ENCODE peak calls at places on chromosome 20, in five cellular contexts. F is CD8-positive, alpha-beta T cell; J is WERI-Rb-1; S is effector memory CD4-positive, alpha-beta T cell; V is AG04450. Z is an unnamed sample.

GRCh38 chr20:41249371-41249770 is 68.2 kb downstream of the ZHX3 start:
- DNase-seq in F (no peak), J (no peak), S (no peak), V (peak), Z (peak)

GRCh38 chr20:16215056-16215455 is 358.2 kb downstream of the KIF16B start:
- DNase-seq in F (no peak), J (no peak), S (no peak), V (no peak), Z (no peak)

GRCh38 chr20:17533396-17533795 is 2.2 kb upstream of the BFSP1 start:
- DNase-seq in F (no peak), J (peak), S (no peak), V (no peak), Z (peak)

GRCh38 chr20:5559937-5560336 is 190.3 kb upstream of the SHLD1 start:
- DNase-seq in F (no peak), J (no peak), S (no peak), V (no peak), Z (no peak)

GRCh38 chr20:61014486-61014885 is 237.6 kb upstream of the CDH4 start:
- DNase-seq in F (no peak), J (no peak), S (no peak), V (no peak), Z (no peak)

GRCh38 chr20:35883778-35884540 is 70.3 kb downstream of the SCAND1 start:
- DNase-seq in F (peak), J (peak), S (peak), V (peak), Z (peak)

GRCh38 chr20:51902933-51903332 is 100.6 kb upstream of the SALL4 start:
- DNase-seq in F (no peak), J (no peak), S (no peak), V (no peak), Z (no peak)

GRCh38 chr20:50098259-50098658 is 14.7 kb downstream of the UBE2V1 start:
- DNase-seq in F (no peak), J (no peak), S (no peak), V (no peak), Z (no peak)

GRCh38 chr20:41055679-41056078 is 27.1 kb downstream of the TOP1 start:
- DNase-seq in F (no peak), J (no peak), S (no peak), V (no peak), Z (no peak)

GRCh38 chr20:24487240-24487639 is 17.8 kb downstream of the SYNDIG1 start:
- DNase-seq in F (no peak), J (no peak), S (no peak), V (no peak), Z (no peak)

GRCh38 chr20:4944518-4944917 is 56.8 kb downstream of the SLC23A2 start:
- DNase-seq in F (no peak), J (peak), S (no peak), V (no peak), Z (peak)

GRCh38 chr20:652611-653109 is 340 bp downstream of the SRXN1 start:
- DNase-seq in F (no peak), J (peak), S (no peak), V (peak), Z (peak)

GRCh38 chr20:58993332-58994248 is 12.5 kb downstream of the NELFCD start:
- DNase-seq in F (no peak), J (no peak), S (no peak), V (no peak), Z (no peak)

GRCh38 chr20:38855356-38855755 is 49.9 kb downstream of the PPP1R16B start:
- DNase-seq in F (no peak), J (no peak), S (no peak), V (no peak), Z (peak)

GRCh38 chr20:51463560-51463959 is 79.0 kb downstream of the NFATC2 start:
- DNase-seq in F (no peak), J (no peak), S (no peak), V (no peak), Z (no peak)

GRCh38 chr20:22453244-22454080 is 130.9 kb downstream of the FOXA2 start:
- DNase-seq in F (no peak), J (no peak), S (no peak), V (no peak), Z (no peak)

GRCh38 chr20:9927224-9927623 is 88.3 kb upstream of the PAK5 start:
- DNase-seq in F (no peak), J (no peak), S (no peak), V (no peak), Z (no peak)

GRCh38 chr20:63055575-63056235 is 48.9 kb upstream of the BHLHE23 start:
- DNase-seq in F (no peak), J (no peak), S (no peak), V (no peak), Z (no peak)

GRCh38 chr20:25318471-25319240 is 70.8 kb downstream of the PYGB start:
- DNase-seq in F (no peak), J (no peak), S (no peak), V (no peak), Z (no peak)

GRCh38 chr20:36439040-36439730 is 102.1 kb upstream of the MYL9 start:
- DNase-seq in F (peak), J (peak), S (peak), V (no peak), Z (peak)

GRCh38 chr20:19376451-19376971 is 164.1 kb downstream of the SLC24A3 start:
- DNase-seq in F (no peak), J (no peak), S (no peak), V (no peak), Z (no peak)

GRCh38 chr20:18527836-18528235 is 20.1 kb downstream of the SEC23B start:
- DNase-seq in F (no peak), J (no peak), S (no peak), V (no peak), Z (peak)

GRCh38 chr20:62623488-62624324 is 18.6 kb upstream of the SLCO4A1 start:
- DNase-seq in F (peak), J (peak), S (peak), V (peak), Z (peak)

GRCh38 chr20:45752747-45753146 is 30.6 kb downstream of the SPINT4 start:
- DNase-seq in F (no peak), J (no peak), S (no peak), V (no peak), Z (no peak)

GRCh38 chr20:63310265-63310971 is 17.4 kb downstream of the COL20A1 start:
- DNase-seq in F (no peak), J (no peak), S (no peak), V (no peak), Z (no peak)

GRCh38 chr20:38764563-38765355 is 16.5 kb downstream of the ACTR5 start:
- DNase-seq in F (no peak), J (no peak), S (no peak), V (peak), Z (peak)

GRCh38 chr20:9837634-9838033 is 1.2 kb downstream of the PAK5 start:
- DNase-seq in F (no peak), J (no peak), S (no peak), V (no peak), Z (peak)

GRCh38 chr20:21173496-21174025 is 47.7 kb downstream of the KIZ start:
- DNase-seq in F (no peak), J (no peak), S (no peak), V (no peak), Z (peak)

GRCh38 chr20:36199293-36200257 is 36.7 kb upstream of the AAR2 start:
- DNase-seq in F (peak), J (peak), S (peak), V (peak), Z (peak)

GRCh38 chr20:51346686-51347485 is 195.6 kb downstream of the NFATC2 start:
- DNase-seq in F (no peak), J (no peak), S (no peak), V (no peak), Z (peak)

DNA sequence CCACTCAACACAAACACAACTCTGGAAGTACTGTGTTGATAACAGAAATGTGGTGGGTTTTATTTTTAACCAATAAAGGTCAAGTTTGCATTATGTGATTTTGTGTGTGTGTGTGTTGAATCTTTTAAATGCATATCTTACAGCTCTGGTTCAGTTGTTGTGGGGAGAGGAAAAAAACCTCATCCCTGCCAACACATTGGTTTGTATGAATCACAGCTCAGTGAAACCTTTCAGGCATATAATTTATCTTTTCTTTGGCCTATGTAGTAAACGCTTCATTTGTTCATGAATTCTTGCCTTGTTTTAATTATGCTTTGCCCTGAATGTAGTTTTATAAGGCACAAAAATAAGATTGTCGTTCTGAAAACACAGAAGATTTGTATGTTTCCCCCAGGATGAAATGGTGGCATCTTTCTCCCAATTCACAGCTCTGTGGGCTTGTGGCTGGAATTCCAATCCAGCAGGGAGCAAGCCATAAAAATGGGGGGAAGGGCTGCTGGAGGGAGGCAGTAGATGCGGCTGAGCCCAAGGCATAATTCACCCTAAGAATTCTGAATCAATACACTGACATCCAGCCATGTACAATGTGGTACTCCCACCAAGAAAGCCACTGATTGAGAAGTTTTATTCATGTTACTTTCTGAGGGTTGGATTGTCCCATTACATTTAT is 45.1 kb downstream of the BCAS1 start:
- DNase-seq in F (no peak), J (no peak), S (no peak), V (no peak), Z (peak)
- H3K4me3 ChIP-seq in F (no peak), J (no peak), S (no peak), V (no peak), Z (no peak)

DNA sequence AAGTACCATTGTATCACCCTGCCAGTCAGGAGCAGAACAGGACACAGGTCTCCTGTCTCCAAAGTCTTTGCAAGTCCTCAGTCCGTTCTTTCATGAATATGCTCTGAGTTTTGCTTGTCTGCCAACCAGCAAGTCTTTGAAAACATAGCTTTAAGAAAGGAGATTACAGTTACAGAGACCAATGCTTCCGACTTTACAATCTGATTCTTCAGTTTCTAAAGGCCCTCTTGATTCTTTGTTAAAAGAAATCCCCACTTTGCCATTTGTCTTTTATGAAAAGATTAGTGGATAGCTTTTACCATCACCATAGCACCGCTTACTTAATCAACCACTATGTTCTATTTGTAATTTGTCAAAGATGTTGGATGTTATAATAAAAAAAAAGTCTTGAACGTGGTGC is 562.9 kb upstream of the BTBD3 start:
- DNase-seq in F (no peak), J (no peak), S (no peak), V (no peak), Z (no peak)
- H3K27ac ChIP-seq in F (no peak), J (no peak), S (no peak), V (no peak), Z (no peak)

DNA sequence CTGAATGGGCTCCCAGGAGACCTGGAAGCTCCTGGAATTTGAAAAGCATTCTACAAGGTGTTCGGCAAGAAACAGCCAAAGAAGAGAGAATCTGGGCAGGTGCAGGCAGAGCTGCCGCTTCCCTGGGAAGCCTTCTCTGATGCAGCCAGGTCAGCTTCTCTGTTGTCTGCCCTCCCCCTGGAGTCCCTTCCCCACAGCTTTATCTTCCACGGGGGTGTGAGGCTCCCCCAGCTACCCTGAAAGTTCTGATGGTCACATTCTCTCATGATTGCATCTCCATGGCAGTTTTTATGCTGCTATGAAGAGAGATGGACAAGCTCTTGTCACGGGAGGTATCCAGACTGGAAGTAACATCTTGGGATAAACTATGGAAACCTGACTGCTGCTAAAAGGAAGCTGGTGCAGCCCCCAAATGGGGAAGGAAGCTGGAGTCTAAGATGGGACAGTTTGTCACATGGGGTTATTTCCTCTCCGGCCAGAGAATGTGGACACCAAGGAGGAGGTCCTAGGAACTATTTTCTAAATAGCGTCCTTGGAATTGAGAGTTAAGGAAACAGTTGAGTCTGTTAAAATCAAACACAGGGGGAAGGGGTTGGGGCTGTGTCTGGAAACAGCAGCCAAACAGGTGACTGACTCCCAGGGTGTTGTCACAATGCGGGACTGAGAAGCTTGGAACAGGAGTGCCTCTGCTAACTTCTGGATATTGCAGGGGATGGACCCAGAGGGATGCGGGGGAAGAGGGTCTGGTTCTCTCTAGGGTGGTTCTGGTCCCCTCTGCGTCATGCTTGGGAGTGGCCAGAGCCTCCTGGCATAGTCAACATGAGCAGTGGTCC is 91.1 kb downstream of the ASXL1 start:
- DNase-seq in F (no peak), J (no peak), S (no peak), V (no peak), Z (no peak)
- H3K4me3 ChIP-seq in F (no peak), J (no peak), S (no peak), V (no peak), Z (no peak)

GRCh38 chr20:2299301-2299700 is 3.5 kb downstream of the TGM3 start:
- DNase-seq in F (no peak), J (no peak), S (no peak), V (no peak), Z (no peak)

GRCh38 chr20:2302369-2302768 is 6.6 kb downstream of the TGM3 start:
- DNase-seq in F (no peak), J (peak), S (no peak), V (no peak), Z (no peak)

GRCh38 chr20:2301164-2301622 is 5.4 kb downstream of the TGM3 start:
- DNase-seq in F (no peak), J (no peak), S (no peak), V (no peak), Z (no peak)

GRCh38 chr20:2300002-2300401 is 4.2 kb downstream of the TGM3 start:
- DNase-seq in F (no peak), J (no peak), S (no peak), V (no peak), Z (no peak)

DNA sequence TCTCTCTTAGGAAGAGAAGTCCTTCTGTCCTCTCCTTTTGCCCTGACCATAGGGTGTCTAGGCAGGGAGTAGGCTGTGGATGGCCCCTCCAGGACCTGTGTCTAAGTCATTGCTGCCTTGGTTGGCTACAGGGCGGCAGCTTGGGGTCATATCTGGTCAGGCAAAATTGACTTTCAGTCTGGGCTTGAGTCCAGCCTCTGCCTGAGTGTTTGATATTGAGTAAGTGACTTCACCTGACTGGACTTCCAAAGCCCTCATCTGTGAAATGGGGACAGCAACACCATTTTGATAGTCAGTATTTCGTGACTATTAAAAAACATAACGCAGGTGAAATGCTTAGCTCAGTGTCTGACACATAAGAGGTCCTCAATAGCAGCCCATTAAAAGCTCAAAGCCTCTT is 4.6 kb downstream of the TGM3 start:
- DNase-seq in F (no peak), J (no peak), S (no peak), V (no peak), Z (no peak)
- H3K27ac ChIP-seq in F (no peak), J (no peak), S (no peak), V (no peak), Z (no peak)

Z was measured in fibroblast of lung.